ENCODE peak calls at places on chromosomes 6 and 20, in five cellular contexts. Q is AML-193, D is activated T-helper 1 cell treated with Interleukin-2 at 50 U/mL for 16 hours, C is amniotic stem cell, Z is RCC 7860. O is an unnamed sample.

GRCh38 chr6:13538084-13538483 is 36.3 kb upstream of the SIRT5 start:
- DNase-seq in D (no peak), Z (peak; percentile 15), C (peak; percentile 27), Q (peak; percentile 60), O (peak; percentile 31)

GRCh38 chr6:111748247-111748647 is 125.0 kb downstream of the FYN start:
- DNase-seq in D (no peak), C (no peak), Z (no peak), Q (no peak), O (no peak)

GRCh38 chr6:46734867-46735719 is at the start of gene PLA2G7:
- DNase-seq in Q (no peak), C (no peak), Z (no peak), D (no peak), O (no peak)

GRCh38 chr6:38638941-38639497 is 710 bp downstream of the BTBD9 start:
- DNase-seq in Q (peak; percentile 29), D (peak; percentile 44), Z (peak; percentile 6), C (peak; percentile 45), O (peak; percentile 23)

GRCh38 chr20:11453430-11453829 is 464.3 kb upstream of the BTBD3 start:
- DNase-seq in C (no peak), Q (no peak), Z (peak; percentile 65), D (no peak), O (no peak)

GRCh38 chr6:23031986-23032385 is 462.6 kb downstream of the HDGFL1 start:
- DNase-seq in Z (no peak), Q (no peak), D (no peak), C (no peak), O (no peak)

GRCh38 chr6:95576218-95576617 is 1.1 kb upstream of the MANEA start:
- DNase-seq in C (no peak), D (no peak), Z (no peak), Q (no peak), O (no peak)

GRCh38 chr6:109491207-109491938 is 8.4 kb upstream of the ZBTB24 start:
- DNase-seq in Z (no peak), C (no peak), Q (no peak), D (no peak), O (no peak)

GRCh38 chr20:58039569-58040092 is 188.8 kb downstream of the ANKRD60 start:
- DNase-seq in Z (no peak), Q (no peak), D (no peak), C (no peak), O (no peak)

GRCh38 chr20:37276494-37277252 is 12.8 kb upstream of the MANBAL start:
- DNase-seq in Z (no peak), D (no peak), Q (peak; percentile 40), C (peak; percentile 72), O (no peak)

GRCh38 chr6:87907521-87907920 is 140.1 kb upstream of the SPACA1 start:
- DNase-seq in Q (peak; percentile 91), D (no peak), C (no peak), Z (peak; percentile 91), O (peak; percentile 60)

GRCh38 chr6:7035837-7036249 is 71.9 kb upstream of the RREB1 start:
- DNase-seq in C (no peak), Q (no peak), D (no peak), Z (no peak), O (no peak)

GRCh38 chr6:118581489-118581959 is 33.4 kb downstream of the PLN start:
- DNase-seq in Z (peak; percentile 6), C (no peak), Q (peak; percentile 79), D (no peak), O (no peak)

GRCh38 chr20:51525241-51526104 is 17.0 kb downstream of the NFATC2 start:
- DNase-seq in Z (no peak), Q (peak; percentile 60), C (no peak), D (no peak), O (no peak)

GRCh38 chr6:28105286-28105685 is 19.1 kb upstream of the ZSCAN16 start:
- DNase-seq in Q (peak; percentile 77), C (no peak), D (no peak), Z (no peak), O (no peak)

O was measured in HS-27A.